ENCODE peak calls at places on chromosomes 13 and 19, in ten cellular contexts. One of them, this sample, is unnamed. For H3K4me1, the result is how much of the 10 kb centered on the place peaks cover.

GRCh38 chr19:28737526-28737925 is 475.4 kb downstream of the UQCRFS1 start:
- DNase-seq in Caco-2: no peak
- DNase-seq in CD8-positive, alpha-beta memory T cell: no peak
- DNase-seq in GM23338: no peak
- DNase-seq in endodermal cell: no peak
- DNase-seq in cardiac muscle cell: no peak
- DNase-seq in mesendoderm: no peak
- DNase-seq in stomach: no peak
- DNase-seq in ascending aorta: no peak
- DNase-seq in upper lobe of right lung: no peak
- DNase-seq in this sample: no peak

GRCh38 chr19:10289836-10290438 is at the start of gene ICAM5:
- DNase-seq in Caco-2: no peak
- DNase-seq in CD8-positive, alpha-beta memory T cell: peak
- DNase-seq in GM23338: peak
- DNase-seq in endodermal cell: no peak
- DNase-seq in cardiac muscle cell: peak
- DNase-seq in mesendoderm: no peak
- DNase-seq in stomach: no peak
- DNase-seq in ascending aorta: no peak
- DNase-seq in upper lobe of right lung: no peak
- DNase-seq in this sample: no peak

GRCh38 chr19:10768369-10768768 is 50.5 kb downstream of the DNM2 start:
- DNase-seq in Caco-2: no peak
- DNase-seq in CD8-positive, alpha-beta memory T cell: no peak
- DNase-seq in GM23338: no peak
- DNase-seq in endodermal cell: no peak
- DNase-seq in cardiac muscle cell: no peak
- DNase-seq in mesendoderm: no peak
- DNase-seq in stomach: no peak
- DNase-seq in ascending aorta: no peak
- DNase-seq in upper lobe of right lung: no peak
- DNase-seq in this sample: no peak

GRCh38 chr13:22169473-22169872 is 498.6 kb downstream of the FGF9 start:
- DNase-seq in Caco-2: no peak
- DNase-seq in CD8-positive, alpha-beta memory T cell: no peak
- DNase-seq in GM23338: no peak
- DNase-seq in endodermal cell: peak
- DNase-seq in cardiac muscle cell: no peak
- DNase-seq in mesendoderm: peak
- DNase-seq in stomach: no peak
- DNase-seq in ascending aorta: no peak
- DNase-seq in upper lobe of right lung: no peak
- DNase-seq in this sample: no peak

GRCh38 chr13:60369242-60369641 is 27.8 kb upstream of the TDRD3 start:
- DNase-seq in Caco-2: no peak
- DNase-seq in CD8-positive, alpha-beta memory T cell: no peak
- DNase-seq in GM23338: peak
- DNase-seq in endodermal cell: no peak
- DNase-seq in cardiac muscle cell: no peak
- DNase-seq in mesendoderm: no peak
- DNase-seq in stomach: no peak
- DNase-seq in ascending aorta: no peak
- DNase-seq in upper lobe of right lung: no peak
- DNase-seq in this sample: no peak

GRCh38 chr13:20054586-20054985 is 96.1 kb downstream of the ZMYM2 start:
- DNase-seq in Caco-2: no peak
- DNase-seq in CD8-positive, alpha-beta memory T cell: no peak
- DNase-seq in GM23338: no peak
- DNase-seq in endodermal cell: no peak
- DNase-seq in cardiac muscle cell: no peak
- DNase-seq in mesendoderm: no peak
- DNase-seq in stomach: no peak
- DNase-seq in ascending aorta: no peak
- DNase-seq in upper lobe of right lung: no peak
- DNase-seq in this sample: no peak

GRCh38 chr19:19109601-19110000 is 28.7 kb downstream of the TMEM161A start:
- DNase-seq in Caco-2: no peak
- DNase-seq in CD8-positive, alpha-beta memory T cell: no peak
- DNase-seq in GM23338: no peak
- DNase-seq in endodermal cell: peak
- DNase-seq in cardiac muscle cell: no peak
- DNase-seq in mesendoderm: no peak
- DNase-seq in stomach: no peak
- DNase-seq in ascending aorta: no peak
- DNase-seq in upper lobe of right lung: no peak
- DNase-seq in this sample: no peak

GRCh38 chr19:38676023-38676877 is 28.8 kb downstream of the ACTN4 start:
- DNase-seq in Caco-2: no peak
- DNase-seq in CD8-positive, alpha-beta memory T cell: no peak
- DNase-seq in GM23338: no peak
- DNase-seq in endodermal cell: no peak
- DNase-seq in cardiac muscle cell: no peak
- DNase-seq in mesendoderm: no peak
- DNase-seq in stomach: no peak
- DNase-seq in ascending aorta: no peak
- DNase-seq in upper lobe of right lung: no peak
- DNase-seq in this sample: peak

GRCh38 chr19:7868671-7869452 is 5.3 kb downstream of the PRR36 start:
- DNase-seq in Caco-2: peak
- DNase-seq in CD8-positive, alpha-beta memory T cell: peak
- DNase-seq in GM23338: peak
- DNase-seq in endodermal cell: peak
- DNase-seq in cardiac muscle cell: peak
- DNase-seq in mesendoderm: peak
- DNase-seq in stomach: peak
- DNase-seq in ascending aorta: no peak
- DNase-seq in upper lobe of right lung: peak
- DNase-seq in this sample: peak

GRCh38 chr19:7867092-7867844 is 6.9 kb downstream of the PRR36 start:
- DNase-seq in Caco-2: no peak
- DNase-seq in CD8-positive, alpha-beta memory T cell: no peak
- DNase-seq in GM23338: no peak
- DNase-seq in endodermal cell: no peak
- DNase-seq in cardiac muscle cell: no peak
- DNase-seq in mesendoderm: no peak
- DNase-seq in stomach: no peak
- DNase-seq in ascending aorta: no peak
- DNase-seq in upper lobe of right lung: no peak
- DNase-seq in this sample: no peak

GRCh38 chr19:7869910-7870511 is 4.2 kb downstream of the PRR36 start:
- DNase-seq in Caco-2: peak
- DNase-seq in CD8-positive, alpha-beta memory T cell: peak
- DNase-seq in GM23338: peak
- DNase-seq in endodermal cell: peak
- DNase-seq in cardiac muscle cell: peak
- DNase-seq in mesendoderm: peak
- DNase-seq in stomach: peak
- DNase-seq in ascending aorta: no peak
- DNase-seq in upper lobe of right lung: peak
- DNase-seq in this sample: peak

GRCh38 chr19:7869453-7869909 is 4.7 kb downstream of the PRR36 start:
- DNase-seq in Caco-2: peak
- DNase-seq in CD8-positive, alpha-beta memory T cell: peak
- DNase-seq in GM23338: peak
- DNase-seq in endodermal cell: peak
- DNase-seq in cardiac muscle cell: peak
- DNase-seq in mesendoderm: peak
- DNase-seq in stomach: peak
- DNase-seq in ascending aorta: no peak
- DNase-seq in upper lobe of right lung: peak
- DNase-seq in this sample: peak

GRCh38 chr19:7868326-7868670 is 5.9 kb downstream of the PRR36 start:
- DNase-seq in Caco-2: no peak
- DNase-seq in CD8-positive, alpha-beta memory T cell: no peak
- DNase-seq in GM23338: peak
- DNase-seq in endodermal cell: no peak
- DNase-seq in cardiac muscle cell: no peak
- DNase-seq in mesendoderm: no peak
- DNase-seq in stomach: peak
- DNase-seq in ascending aorta: no peak
- DNase-seq in upper lobe of right lung: no peak
- DNase-seq in this sample: peak
- H3K4me1 ChIP-seq in Caco-2: under half
- H3K4me1 ChIP-seq in CD8-positive, alpha-beta memory T cell: under half
- H3K4me1 ChIP-seq in GM23338: under half
- H3K4me1 ChIP-seq in endodermal cell: under half
- H3K4me1 ChIP-seq in cardiac muscle cell: under half
- H3K4me1 ChIP-seq in mesendoderm: under half
- H3K4me1 ChIP-seq in stomach: half or more
- H3K4me1 ChIP-seq in ascending aorta: under half
- H3K4me1 ChIP-seq in upper lobe of right lung: under half
- H3K4me1 ChIP-seq in this sample: under half

DNA sequence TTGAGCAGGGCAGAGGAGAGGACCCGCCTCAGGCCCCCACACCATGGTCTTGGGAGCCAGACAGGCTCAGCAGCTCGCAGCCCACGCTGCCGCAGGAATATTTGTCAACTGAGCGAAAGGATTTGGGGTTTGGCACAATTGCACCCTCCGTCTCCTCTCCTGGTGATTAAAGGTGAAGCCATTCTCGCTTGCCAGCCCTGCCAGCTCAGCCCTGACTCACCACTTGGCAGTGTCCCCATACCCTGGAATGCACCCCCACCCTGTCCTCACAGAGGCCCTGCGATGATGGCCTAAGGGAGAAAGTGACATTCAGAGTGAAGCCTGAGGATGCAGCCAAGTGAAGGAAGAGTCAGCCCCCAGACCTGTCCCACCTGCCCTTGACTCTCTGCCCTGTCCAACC is 18.8 kb downstream of the CYTH2 start:
- DNase-seq in Caco-2: no peak
- DNase-seq in CD8-positive, alpha-beta memory T cell: no peak
- DNase-seq in GM23338: no peak
- DNase-seq in endodermal cell: no peak
- DNase-seq in cardiac muscle cell: no peak
- DNase-seq in mesendoderm: no peak
- DNase-seq in stomach: peak
- DNase-seq in ascending aorta: peak
- DNase-seq in upper lobe of right lung: peak
- DNase-seq in this sample: peak
- H3K4me3 ChIP-seq in Caco-2: no peak
- H3K4me3 ChIP-seq in CD8-positive, alpha-beta memory T cell: no peak
- H3K4me3 ChIP-seq in GM23338: no peak
- H3K4me3 ChIP-seq in endodermal cell: no peak
- H3K4me3 ChIP-seq in cardiac muscle cell: no peak
- H3K4me3 ChIP-seq in mesendoderm: no peak
- H3K4me3 ChIP-seq in stomach: no peak
- H3K4me3 ChIP-seq in ascending aorta: no peak
- H3K4me3 ChIP-seq in upper lobe of right lung: no peak
- H3K4me3 ChIP-seq in this sample: no peak

GRCh38 chr19:35117791-35118190 is 2.2 kb downstream of the FXYD3 start:
- DNase-seq in Caco-2: no peak
- DNase-seq in CD8-positive, alpha-beta memory T cell: no peak
- DNase-seq in GM23338: no peak
- DNase-seq in endodermal cell: no peak
- DNase-seq in cardiac muscle cell: no peak
- DNase-seq in mesendoderm: no peak
- DNase-seq in stomach: peak
- DNase-seq in ascending aorta: no peak
- DNase-seq in upper lobe of right lung: no peak
- DNase-seq in this sample: no peak

GRCh38 chr19:35119578-35119977 is 4.0 kb downstream of the FXYD3 start:
- DNase-seq in Caco-2: no peak
- DNase-seq in CD8-positive, alpha-beta memory T cell: no peak
- DNase-seq in GM23338: no peak
- DNase-seq in endodermal cell: no peak
- DNase-seq in cardiac muscle cell: no peak
- DNase-seq in mesendoderm: no peak
- DNase-seq in stomach: no peak
- DNase-seq in ascending aorta: no peak
- DNase-seq in upper lobe of right lung: no peak
- DNase-seq in this sample: no peak

GRCh38 chr19:35117017-35117570 is 1.5 kb downstream of the FXYD3 start:
- DNase-seq in Caco-2: no peak
- DNase-seq in CD8-positive, alpha-beta memory T cell: no peak
- DNase-seq in GM23338: no peak
- DNase-seq in endodermal cell: no peak
- DNase-seq in cardiac muscle cell: no peak
- DNase-seq in mesendoderm: no peak
- DNase-seq in stomach: no peak
- DNase-seq in ascending aorta: no peak
- DNase-seq in upper lobe of right lung: no peak
- DNase-seq in this sample: no peak

GRCh38 chr19:35119091-35119490 is 3.5 kb downstream of the FXYD3 start:
- DNase-seq in Caco-2: no peak
- DNase-seq in CD8-positive, alpha-beta memory T cell: no peak
- DNase-seq in GM23338: no peak
- DNase-seq in endodermal cell: no peak
- DNase-seq in cardiac muscle cell: no peak
- DNase-seq in mesendoderm: no peak
- DNase-seq in stomach: peak
- DNase-seq in ascending aorta: no peak
- DNase-seq in upper lobe of right lung: no peak
- DNase-seq in this sample: no peak

DNA sequence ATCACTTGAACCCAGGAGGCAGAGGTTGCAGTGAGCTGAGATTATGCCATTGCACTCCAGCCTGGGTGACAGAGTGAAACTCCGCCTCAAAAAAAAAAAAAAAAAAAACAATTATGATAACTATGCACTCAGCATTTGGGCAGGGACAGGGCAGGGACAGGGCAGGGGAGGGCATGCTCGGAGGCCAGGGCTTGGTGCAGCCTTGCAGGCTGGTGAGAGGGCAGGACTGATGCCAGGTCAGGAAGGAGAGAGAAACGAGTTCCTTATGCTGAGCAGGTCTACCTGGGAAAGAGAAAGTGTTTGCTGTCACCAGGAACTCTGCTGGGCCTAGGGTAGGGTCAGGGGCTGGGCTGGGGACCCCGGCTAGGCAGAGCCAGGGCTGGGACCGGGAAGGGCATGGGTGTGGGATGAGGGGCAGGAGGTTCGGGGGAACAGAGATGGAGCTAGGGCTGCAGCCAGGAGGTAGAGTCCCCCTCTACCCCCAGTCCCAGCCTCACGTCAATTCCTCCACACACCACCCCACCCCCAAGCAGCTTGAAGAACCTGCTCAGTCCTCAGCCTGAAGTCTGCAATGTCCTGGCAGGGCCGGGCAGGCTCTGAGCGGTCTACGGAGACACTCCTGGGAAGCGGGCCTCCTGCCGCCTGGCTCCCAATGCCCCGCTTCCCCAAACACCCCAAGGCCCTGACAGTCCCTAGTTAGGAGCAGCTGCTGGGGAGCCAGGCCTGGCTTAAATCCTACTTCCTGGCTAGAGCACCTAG is 2.8 kb downstream of the FXYD3 start:
- DNase-seq in Caco-2: no peak
- DNase-seq in CD8-positive, alpha-beta memory T cell: no peak
- DNase-seq in GM23338: no peak
- DNase-seq in endodermal cell: no peak
- DNase-seq in cardiac muscle cell: no peak
- DNase-seq in mesendoderm: no peak
- DNase-seq in stomach: peak
- DNase-seq in ascending aorta: no peak
- DNase-seq in upper lobe of right lung: peak
- DNase-seq in this sample: no peak
- H3K4me1 ChIP-seq in Caco-2: under half
- H3K4me1 ChIP-seq in CD8-positive, alpha-beta memory T cell: under half
- H3K4me1 ChIP-seq in GM23338: under half
- H3K4me1 ChIP-seq in endodermal cell: under half
- H3K4me1 ChIP-seq in cardiac muscle cell: under half
- H3K4me1 ChIP-seq in mesendoderm: under half
- H3K4me1 ChIP-seq in stomach: under half
- H3K4me1 ChIP-seq in ascending aorta: under half
- H3K4me1 ChIP-seq in upper lobe of right lung: under half
- H3K4me1 ChIP-seq in this sample: under half

GRCh38 chr19:41997851-41998229 is 3.8 kb upstream of the ATP1A3 start:
- DNase-seq in Caco-2: no peak
- DNase-seq in CD8-positive, alpha-beta memory T cell: no peak
- DNase-seq in GM23338: peak
- DNase-seq in endodermal cell: peak
- DNase-seq in cardiac muscle cell: no peak
- DNase-seq in mesendoderm: no peak
- DNase-seq in stomach: no peak
- DNase-seq in ascending aorta: no peak
- DNase-seq in upper lobe of right lung: no peak
- DNase-seq in this sample: no peak

GRCh38 chr19:41995959-41996797 is 2.1 kb upstream of the ATP1A3 start:
- DNase-seq in Caco-2: no peak
- DNase-seq in CD8-positive, alpha-beta memory T cell: no peak
- DNase-seq in GM23338: peak
- DNase-seq in endodermal cell: peak
- DNase-seq in cardiac muscle cell: no peak
- DNase-seq in mesendoderm: peak
- DNase-seq in stomach: no peak
- DNase-seq in ascending aorta: no peak
- DNase-seq in upper lobe of right lung: no peak
- DNase-seq in this sample: no peak

GRCh38 chr19:41998246-41999020 is 4.4 kb upstream of the ATP1A3 start:
- DNase-seq in Caco-2: no peak
- DNase-seq in CD8-positive, alpha-beta memory T cell: no peak
- DNase-seq in GM23338: peak
- DNase-seq in endodermal cell: peak
- DNase-seq in cardiac muscle cell: peak
- DNase-seq in mesendoderm: peak
- DNase-seq in stomach: peak
- DNase-seq in ascending aorta: no peak
- DNase-seq in upper lobe of right lung: no peak
- DNase-seq in this sample: no peak

GRCh38 chr19:41999071-41999877 is 5.2 kb upstream of the ATP1A3 start:
- DNase-seq in Caco-2: no peak
- DNase-seq in CD8-positive, alpha-beta memory T cell: no peak
- DNase-seq in GM23338: peak
- DNase-seq in endodermal cell: peak
- DNase-seq in cardiac muscle cell: peak
- DNase-seq in mesendoderm: peak
- DNase-seq in stomach: no peak
- DNase-seq in ascending aorta: no peak
- DNase-seq in upper lobe of right lung: no peak
- DNase-seq in this sample: no peak

GRCh38 chr19:41997121-41997850 is 3.3 kb upstream of the ATP1A3 start:
- DNase-seq in Caco-2: no peak
- DNase-seq in CD8-positive, alpha-beta memory T cell: peak
- DNase-seq in GM23338: peak
- DNase-seq in endodermal cell: peak
- DNase-seq in cardiac muscle cell: peak
- DNase-seq in mesendoderm: peak
- DNase-seq in stomach: peak
- DNase-seq in ascending aorta: no peak
- DNase-seq in upper lobe of right lung: no peak
- DNase-seq in this sample: peak
- H3K4me3 ChIP-seq in Caco-2: no peak
- H3K4me3 ChIP-seq in CD8-positive, alpha-beta memory T cell: no peak
- H3K4me3 ChIP-seq in GM23338: peak
- H3K4me3 ChIP-seq in endodermal cell: no peak
- H3K4me3 ChIP-seq in cardiac muscle cell: no peak
- H3K4me3 ChIP-seq in mesendoderm: no peak
- H3K4me3 ChIP-seq in stomach: no peak
- H3K4me3 ChIP-seq in ascending aorta: no peak
- H3K4me3 ChIP-seq in upper lobe of right lung: no peak
- H3K4me3 ChIP-seq in this sample: no peak

This sample was measured in kidney.